ENCODE peak calls at places on chromosomes 7 and 10, in four cellular contexts. E is GM12878, Q is K562, D is HepG2. C is an unnamed sample.

GRCh38 chr10:77619964-77620703 is 17.5 kb downstream of the KCNMA1 start:
- DNase-seq in E (no peak), Q (no peak), D (no peak), C (no peak)

GRCh38 chr7:150381096-150381495 is 2.0 kb downstream of the ZNF775 start:
- DNase-seq in E (no peak), Q (no peak), D (no peak), C (no peak)

GRCh38 chr7:105656922-105657521 is 75.7 kb upstream of the EFCAB10 start:
- DNase-seq in E (no peak), Q (peak), D (no peak), C (peak)

GRCh38 chr7:135666156-135666555 is 3.8 kb downstream of the STMP1 start:
- DNase-seq in E (no peak), Q (no peak), D (peak), C (no peak)

GRCh38 chr10:125006921-125007391 is 65.0 kb downstream of the ZRANB1 start:
- DNase-seq in E (no peak), Q (no peak), D (no peak), C (no peak)

GRCh38 chr10:95374597-95375209 is 83.9 kb upstream of the PDLIM1 start:
- DNase-seq in E (no peak), Q (peak), D (peak), C (peak)

GRCh38 chr10:131743190-131744151 is 157.3 kb upstream of the PPP2R2D start:
- DNase-seq in E (peak), Q (no peak), D (no peak), C (no peak)

GRCh38 chr10:101035916-101036702 is 5.1 kb downstream of the SFXN3 start:
- DNase-seq in E (no peak), Q (no peak), D (no peak), C (no peak)

GRCh38 chr10:120574986-120575385 is 118.0 kb downstream of the PLPP4 start:
- DNase-seq in E (no peak), Q (no peak), D (no peak), C (no peak)

GRCh38 chr7:115851291-115851690 is 179.3 kb downstream of the TFEC start:
- DNase-seq in E (no peak), Q (peak), D (peak), C (peak)

GRCh38 chr10:131144711-131145375 is 166.7 kb downstream of the TCERG1L start:
- DNase-seq in E (no peak), Q (no peak), D (no peak), C (no peak)

GRCh38 chr10:35563266-35563891 is 41.8 kb upstream of the GJD4 start:
- DNase-seq in E (peak), Q (peak), D (peak), C (peak)

GRCh38 chr7:134394046-134394445 is 64.9 kb downstream of the AKR1B1 start:
- DNase-seq in E (no peak), Q (no peak), D (no peak), C (no peak)

GRCh38 chr7:1106063-1106782 is 18.3 kb downstream of the GPER1 start:
- DNase-seq in E (no peak), Q (no peak), D (no peak), C (no peak)

GRCh38 chr7:110131344-110131743 is 959.6 kb upstream of the LRRN3 start:
- DNase-seq in E (no peak), Q (no peak), D (no peak), C (no peak)

GRCh38 chr7:3200504-3200903 is 100.5 kb upstream of the SDK1 start:
- DNase-seq in E (no peak), Q (peak), D (peak), C (peak)

GRCh38 chr7:16738014-16738688 is 15.4 kb upstream of the TSPAN13 start:
- DNase-seq in E (no peak), Q (no peak), D (no peak), C (no peak)

GRCh38 chr10:96919785-96920425 is 87.8 kb downstream of the LCOR start:
- DNase-seq in E (peak), Q (no peak), D (no peak), C (no peak)
- TF ChIP-seq RFX5 in E (no peak), Q (no peak), D (no peak), C (no peak)

DNA sequence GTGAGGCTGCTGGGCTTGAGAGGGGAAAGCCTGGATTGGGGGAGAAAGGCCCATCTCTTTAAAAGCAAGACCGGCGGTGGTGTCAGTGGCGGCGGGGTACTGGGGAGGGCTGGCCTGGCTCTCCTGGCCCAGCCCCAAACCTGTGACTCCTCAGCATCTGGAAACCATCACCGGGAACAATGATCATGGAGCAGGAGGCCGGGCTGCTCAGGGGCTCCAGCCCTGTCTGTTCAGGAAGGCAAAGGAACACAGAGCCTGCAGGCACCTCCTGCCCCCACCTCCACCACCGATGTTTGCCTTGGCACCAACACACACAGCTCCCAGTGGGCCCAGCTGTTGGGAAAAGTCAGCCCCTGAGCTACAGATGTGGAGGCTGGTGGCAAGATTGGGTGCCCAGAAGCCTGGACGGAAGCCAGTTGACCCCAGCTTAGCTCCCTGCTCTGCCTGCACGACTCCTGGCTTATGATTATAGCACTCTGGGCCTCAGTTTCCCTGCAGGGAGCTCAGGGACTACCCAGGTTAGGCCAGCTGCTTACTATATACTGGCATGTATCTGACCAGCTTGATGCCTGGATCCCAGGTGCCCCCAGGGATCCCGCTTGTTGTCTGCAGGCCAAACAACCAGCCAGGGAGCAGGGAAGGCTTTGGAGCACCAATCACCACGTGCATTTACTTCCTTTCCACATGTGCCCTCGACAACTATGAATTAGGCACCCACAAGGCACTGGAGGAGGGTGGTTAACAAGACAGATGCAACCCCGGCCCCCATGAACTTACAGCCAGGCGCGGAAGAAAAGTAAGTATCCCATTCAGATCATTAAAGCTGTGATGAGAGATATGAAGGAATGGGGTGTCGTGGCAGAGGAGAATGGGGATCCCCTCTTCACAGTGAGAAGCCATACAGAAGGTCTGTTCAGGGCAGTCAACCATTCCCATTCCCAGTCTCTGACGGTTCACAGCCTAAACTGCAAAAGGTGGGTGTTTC is 37.3 kb downstream of the ZCCHC24 start:
- DNase-seq in E (no peak), Q (no peak), D (no peak), C (no peak)
- TF ChIP-seq ESRRA in E (no peak), Q (no peak), D (no peak), C (no peak)

DNA sequence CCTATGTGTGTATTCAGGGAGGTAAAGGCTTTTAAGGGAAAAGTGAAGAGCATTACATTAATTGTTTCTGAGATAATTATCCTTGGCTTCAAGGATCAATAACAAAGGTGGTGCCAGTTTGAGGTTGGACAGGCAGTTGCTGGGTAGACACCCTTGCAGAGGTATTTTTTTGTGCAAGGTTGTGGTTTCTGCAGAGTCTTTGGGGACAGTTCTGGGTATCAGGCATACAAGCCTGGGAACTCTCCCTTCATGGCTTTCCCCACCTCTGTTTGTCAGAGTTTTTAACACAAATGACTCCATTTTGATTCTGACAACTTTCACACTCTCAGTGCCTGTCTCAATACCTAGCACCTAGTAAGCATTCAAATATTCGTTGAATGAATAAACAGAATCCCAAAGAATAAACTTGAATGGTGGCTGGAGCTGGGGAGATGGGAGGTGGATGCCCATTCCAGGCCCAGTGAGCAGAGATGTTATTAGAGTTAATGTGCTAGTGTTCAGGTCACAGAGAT is 7.4 kb upstream of the OSBPL3 start:
- DNase-seq in E (no peak), Q (no peak), D (no peak), C (no peak)
- TF ChIP-seq RFX5 in E (no peak), Q (no peak), D (no peak), C (no peak)

DNA sequence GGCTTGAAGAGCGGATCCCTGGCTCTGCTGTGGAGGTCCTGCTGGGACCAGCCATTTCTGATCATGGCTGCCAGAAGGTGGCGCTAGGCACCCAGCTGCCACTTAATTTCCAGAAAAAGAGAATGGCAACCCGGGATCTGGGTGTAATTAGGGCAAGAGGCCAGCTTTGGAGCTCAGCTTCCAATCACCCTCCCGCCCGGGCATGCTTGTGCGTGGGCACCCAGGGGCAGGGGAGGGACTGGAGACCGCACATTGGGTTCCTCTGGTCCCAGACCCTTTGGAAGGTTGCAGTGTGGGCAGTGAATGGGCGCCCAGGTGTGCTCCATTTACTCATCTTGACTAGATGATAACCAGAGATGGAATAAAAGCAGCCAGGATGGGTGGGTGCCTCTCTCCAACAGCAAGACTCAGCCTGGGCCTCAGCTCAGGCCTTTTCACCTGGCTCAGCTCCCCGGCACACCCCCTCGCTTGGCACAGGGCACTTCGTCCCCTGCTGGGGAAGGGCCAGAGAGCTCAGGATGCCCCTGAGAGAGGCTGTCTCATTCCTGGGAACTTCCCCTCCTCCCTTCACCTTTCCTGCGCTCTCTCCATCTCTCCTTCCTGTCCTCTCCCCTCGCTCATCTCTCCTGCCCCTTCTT is 14.7 kb downstream of the FAM241B start:
- DNase-seq in E (no peak), Q (peak), D (peak), C (peak)
- TF ChIP-seq ESRRA in E (no peak), Q (no peak), D (no peak), C (no peak)

DNA sequence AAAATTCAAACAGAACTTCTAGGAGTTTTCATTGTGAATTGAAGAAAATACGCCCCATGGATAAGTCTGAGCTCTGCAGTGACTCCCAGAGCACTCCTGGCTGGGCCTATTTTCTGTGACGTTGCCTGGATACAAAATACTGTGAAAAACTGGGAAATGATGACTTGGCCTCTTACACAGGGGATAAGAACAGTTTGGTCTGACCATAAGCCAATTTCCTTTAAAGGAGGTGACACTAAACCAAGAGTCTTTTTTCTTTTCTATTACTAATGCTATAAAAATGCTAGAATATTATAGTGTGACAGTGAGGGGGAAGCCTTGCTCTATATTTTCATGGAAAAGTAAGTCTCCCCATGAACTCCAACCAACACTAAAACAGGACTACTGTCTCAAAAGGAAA is 45.6 kb downstream of the MYOF start:
- DNase-seq in E (no peak), Q (no peak), D (no peak), C (no peak)
- TF ChIP-seq RFX5 in E (no peak), Q (no peak), D (no peak), C (no peak)